ENCODE peak calls at places on chromosomes 1 and 21, in five cellular contexts. Q, X, K, M and N are unnamed samples.

GRCh38 chr21:41403331-41403730 is 22.7 kb upstream of the MX1 start:
- DNase-seq in Q (no peak), X (no peak), K (no peak), M (no peak), N (no peak)

GRCh38 chr1:220887868-220888664 is 8.8 kb downstream of the HLX start:
- DNase-seq in Q (no peak), X (no peak), K (no peak), M (peak), N (no peak)

GRCh38 chr1:20381045-20381641 is 90.5 kb downstream of the VWA5B1 start:
- DNase-seq in Q (no peak), X (no peak), K (no peak), M (no peak), N (no peak)

GRCh38 chr1:234114648-234115307 is 210.3 kb downstream of the SLC35F3 start:
- DNase-seq in Q (peak), X (peak), K (peak), M (peak), N (no peak)

GRCh38 chr1:10965621-10966226 is 46.7 kb upstream of the TARDBP start:
- DNase-seq in Q (peak), X (no peak), K (no peak), M (no peak), N (no peak)

GRCh38 chr1:176466514-176466913 is 3.5 kb downstream of the PAPPA2 start:
- DNase-seq in Q (no peak), X (peak), K (no peak), M (peak), N (no peak)

GRCh38 chr1:180842052-180842451 is 70.6 kb upstream of the KIAA1614 start:
- DNase-seq in Q (peak), X (no peak), K (no peak), M (no peak), N (no peak)

GRCh38 chr1:12764016-12764415 is 9.5 kb upstream of the PRAMEF12 start:
- DNase-seq in Q (no peak), X (no peak), K (no peak), M (no peak), N (no peak)

GRCh38 chr1:201019321-201019977 is 4.1 kb downstream of the KIF21B start:
- DNase-seq in Q (peak), X (peak), K (no peak), M (peak), N (no peak)

GRCh38 chr1:230171337-230172015 is 104.4 kb downstream of the GALNT2 start:
- DNase-seq in Q (peak), X (no peak), K (no peak), M (no peak), N (no peak)

GRCh38 chr21:18117116-18117515 is 127.5 kb upstream of the CHODL start:
- DNase-seq in Q (no peak), X (no peak), K (no peak), M (no peak), N (no peak)

GRCh38 chr1:175146535-175147213 is 45.9 kb downstream of the KIAA0040 start:
- DNase-seq in Q (peak), X (peak), K (peak), M (peak), N (peak)

GRCh38 chr1:7278827-7279752 is 492.0 kb upstream of the VAMP3 start:
- DNase-seq in Q (peak), X (no peak), K (no peak), M (no peak), N (peak)

GRCh38 chr1:56576880-56577858 is 2.2 kb downstream of the PLPP3 start:
- DNase-seq in Q (peak), X (no peak), K (no peak), M (peak), N (no peak)
- TF ChIP-seq CTCF in Q (peak), X (peak), K (peak), M (peak), N (peak)

DNA sequence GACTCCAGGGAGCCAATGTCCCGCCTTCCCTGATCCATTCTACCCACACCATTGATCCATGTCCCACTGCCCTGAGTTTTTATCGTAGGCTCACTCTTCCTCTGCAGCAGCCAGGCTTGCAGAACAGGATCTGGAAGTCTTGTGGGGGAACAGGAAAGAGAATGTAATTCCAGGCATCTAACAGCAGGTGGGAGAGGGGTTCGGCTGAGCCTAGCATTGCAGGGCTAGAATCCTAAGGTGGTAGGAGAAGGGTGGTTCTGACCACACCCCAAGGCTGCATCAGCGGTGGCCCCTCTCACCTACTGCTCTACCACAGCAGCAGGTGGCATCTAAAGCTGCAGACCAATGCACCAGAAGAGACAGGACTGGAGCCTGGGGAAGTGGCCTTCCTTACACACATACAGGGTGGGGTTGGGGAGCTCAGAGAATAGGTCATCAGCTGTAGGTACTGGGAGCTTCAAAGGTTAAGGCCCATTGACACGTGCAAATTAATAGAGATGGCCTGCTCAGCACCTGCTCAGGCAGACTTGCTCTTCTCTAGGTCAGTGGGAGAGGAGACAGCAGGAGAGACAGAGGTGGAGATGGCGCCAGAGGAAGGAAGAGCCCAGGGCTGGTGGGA is 20.5 kb downstream of the KNCN start:
- DNase-seq in Q (no peak), X (peak), K (no peak), M (no peak), N (no peak)
- TF ChIP-seq CTCF in Q (peak), X (peak), K (no peak), M (no peak), N (peak)

GRCh38 chr21:31476551-31477120 is 132.6 kb upstream of the TIAM1 start:
- DNase-seq in Q (no peak), X (no peak), K (no peak), M (no peak), N (no peak)
- TF ChIP-seq CTCF in Q (peak), X (no peak), K (no peak), M (no peak), N (no peak)

GRCh38 chr1:45116340-45116739 is 90.1 kb downstream of the ZSWIM5 start:
- DNase-seq in Q (no peak), X (no peak), K (no peak), M (no peak), N (no peak)
- TF ChIP-seq CTCF in Q (no peak), X (no peak), K (no peak), M (no peak), N (no peak)

GRCh38 chr1:212481438-212481767 is 48.7 kb downstream of the NENF start:
- DNase-seq in Q (peak), X (no peak), K (no peak), M (no peak), N (no peak)

GRCh38 chr1:212479188-212479587 is 46.5 kb downstream of the NENF start:
- DNase-seq in Q (no peak), X (no peak), K (no peak), M (no peak), N (no peak)

GRCh38 chr1:212477014-212477679 is 44.4 kb downstream of the NENF start:
- DNase-seq in Q (peak), X (peak), K (peak), M (peak), N (peak)

GRCh38 chr1:212477680-212478466 is 45.2 kb downstream of the NENF start:
- DNase-seq in Q (no peak), X (peak), K (no peak), M (no peak), N (no peak)

DNA sequence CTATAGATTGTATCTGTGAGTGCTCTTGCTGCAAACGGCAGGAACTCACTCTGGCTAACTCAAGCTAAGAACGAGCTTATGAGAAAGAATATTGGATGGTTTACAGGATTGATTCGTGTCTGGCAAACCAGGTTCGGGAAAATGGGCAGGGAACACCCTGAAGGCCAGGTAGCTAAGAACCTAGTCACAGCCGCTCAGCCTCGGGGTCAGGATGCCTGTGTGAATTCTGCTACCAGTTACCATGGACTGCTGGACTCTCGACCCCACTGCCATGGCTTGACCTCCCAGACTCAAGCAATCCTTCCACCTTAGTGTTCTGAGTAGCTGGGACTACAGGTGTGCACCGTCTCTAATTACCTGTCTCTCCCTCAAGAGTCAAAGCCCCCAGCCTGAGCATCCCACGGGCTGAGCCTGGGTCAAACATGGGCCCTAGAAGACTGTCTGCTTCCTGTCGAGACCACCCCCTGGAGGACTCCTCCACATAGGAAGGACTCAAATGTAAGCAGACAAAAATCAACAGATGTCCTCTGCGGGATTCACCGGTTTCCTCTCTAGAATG is 45.8 kb downstream of the NENF start:
- DNase-seq in Q (no peak), X (no peak), K (no peak), M (no peak), N (no peak)
- TF ChIP-seq CTCF in Q (no peak), X (no peak), K (no peak), M (no peak), N (no peak)

GRCh38 chr1:74773540-74773939 is 40.6 kb downstream of the TYW3 start:
- DNase-seq in Q (no peak), X (no peak), K (no peak), M (no peak), N (no peak)

GRCh38 chr1:74771913-74772515 is 39.1 kb downstream of the TYW3 start:
- DNase-seq in Q (peak), X (peak), K (peak), M (no peak), N (no peak)

GRCh38 chr1:74779750-74780149 is 46.8 kb downstream of the TYW3 start:
- DNase-seq in Q (no peak), X (no peak), K (no peak), M (no peak), N (no peak)

GRCh38 chr1:74772945-74773344 is 40.0 kb downstream of the TYW3 start:
- DNase-seq in Q (peak), X (no peak), K (no peak), M (no peak), N (no peak)

DNA sequence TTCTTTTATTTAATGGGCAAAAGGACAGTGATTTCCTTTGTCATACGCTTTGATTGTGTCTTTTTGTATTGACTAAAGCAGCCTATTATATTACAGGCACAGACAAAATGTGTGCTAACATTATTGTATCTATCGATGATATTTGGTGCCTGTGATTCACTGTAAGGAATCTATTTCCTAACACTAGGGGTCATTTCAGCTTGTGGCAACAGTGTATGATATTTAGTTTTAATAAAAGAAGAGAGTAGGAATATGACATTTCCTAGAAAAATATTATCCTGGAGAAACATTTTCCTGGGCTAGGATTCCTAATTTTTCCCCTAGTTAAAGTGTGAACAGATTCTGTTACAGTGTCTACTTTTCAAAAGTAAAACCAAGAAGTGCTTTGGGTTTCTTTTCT is 42.8 kb downstream of the TYW3 start:
- DNase-seq in Q (no peak), X (no peak), K (no peak), M (no peak), N (no peak)
- TF ChIP-seq CTCF in Q (no peak), X (no peak), K (no peak), M (no peak), N (no peak)

DNA sequence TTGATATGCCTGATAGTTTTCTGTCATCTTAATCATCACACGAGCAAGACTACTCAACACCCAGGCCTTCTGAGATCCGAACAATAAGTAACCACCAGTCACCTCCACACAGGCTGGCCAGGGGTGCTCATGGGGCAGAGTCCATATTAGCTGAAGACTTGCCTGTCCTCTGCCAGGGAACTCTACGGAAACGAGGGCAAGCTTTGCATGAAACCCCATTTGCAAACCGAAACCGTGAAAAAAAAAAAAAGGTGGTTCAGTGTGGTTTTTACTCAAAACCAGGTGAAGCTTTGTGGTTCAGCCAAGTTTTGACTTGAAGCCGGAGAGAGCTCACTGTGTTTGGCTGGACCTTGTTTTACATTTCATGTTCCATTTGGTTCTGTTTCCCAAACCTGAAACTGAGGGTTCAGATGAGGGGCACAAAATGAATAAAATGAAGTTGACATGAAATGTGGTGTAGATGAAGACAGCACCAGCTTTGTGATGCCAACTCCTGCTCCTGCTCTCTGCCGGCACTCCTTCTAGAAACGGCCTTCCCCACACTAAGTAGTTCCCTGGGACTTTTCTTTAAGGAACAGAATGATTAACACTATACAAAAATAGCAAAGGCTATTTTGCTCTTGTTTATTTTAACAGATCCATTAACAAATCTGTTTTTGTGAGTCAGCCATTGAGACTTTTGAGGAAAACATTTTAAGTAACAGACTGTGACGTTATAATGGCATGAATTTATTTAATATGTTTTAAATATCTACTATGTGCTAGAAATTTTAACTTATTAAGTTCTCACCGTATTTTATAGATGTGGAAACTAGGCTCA is 74.7 kb downstream of the RUNX1 start:
- DNase-seq in Q (peak), X (no peak), K (no peak), M (peak), N (no peak)
- TF ChIP-seq CTCF in Q (no peak), X (no peak), K (no peak), M (no peak), N (no peak)

GRCh38 chr1:28439320-28439719 is 66.5 kb upstream of the RCC1 start:
- DNase-seq in Q (no peak), X (no peak), K (no peak), M (no peak), N (no peak)

GRCh38 chr1:28437260-28437923 is 67.9 kb downstream of the PHACTR4 start:
- DNase-seq in Q (peak), X (peak), K (peak), M (no peak), N (no peak)

GRCh38 chr1:28441674-28442073 is 64.2 kb upstream of the RCC1 start:
- DNase-seq in Q (no peak), X (no peak), K (no peak), M (no peak), N (no peak)

GRCh38 chr1:28437924-28438699 is 67.7 kb upstream of the RCC1 start:
- DNase-seq in Q (peak), X (peak), K (peak), M (no peak), N (no peak)

DNA sequence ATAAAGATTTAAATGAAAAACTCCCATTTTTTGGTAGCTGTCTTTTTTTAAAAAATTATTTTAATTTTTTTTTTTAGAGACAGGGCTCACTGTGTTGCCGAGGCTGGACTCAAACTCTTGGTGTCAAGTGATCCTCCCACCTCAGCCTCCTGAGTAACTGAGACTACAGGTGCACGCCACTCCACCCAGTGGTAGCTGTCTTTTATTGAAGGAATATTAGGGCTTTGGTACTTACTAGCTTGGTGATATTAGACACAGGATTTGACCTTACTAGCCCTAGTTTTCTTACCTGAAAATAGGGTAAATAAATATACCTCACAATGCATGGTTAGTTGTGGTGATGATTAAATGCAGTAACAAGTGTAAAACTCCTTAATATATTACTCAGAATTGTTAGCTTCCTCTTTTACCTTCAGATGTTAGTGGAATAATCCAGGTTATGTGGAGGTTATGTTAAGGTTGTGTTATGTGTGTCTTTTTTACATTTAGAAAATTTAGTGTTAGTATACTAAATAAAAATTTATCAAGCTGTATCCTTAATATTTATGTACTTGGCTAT is 66.8 kb downstream of the PHACTR4 start:
- DNase-seq in Q (no peak), X (no peak), K (no peak), M (no peak), N (no peak)
- TF ChIP-seq CTCF in Q (no peak), X (no peak), K (no peak), M (peak), N (no peak)

GRCh38 chr1:72186733-72187307 is 95.5 kb downstream of the NEGR1 start:
- DNase-seq in Q (peak), X (no peak), K (no peak), M (no peak), N (no peak)
- TF ChIP-seq CTCF in Q (peak), X (peak), K (peak), M (no peak), N (peak)